ENCODE peak calls at places on chromosomes 5 and 9, in ten cellular contexts. O is sigmoid colon, B is HCT116, M is IMR-90, H is HepG2, F is H1, P is upper lobe of left lung, W is stomach, Z is prostate gland, C is tibial nerve. U is an unnamed sample.

GRCh38 chr9:124814178-124814535 is 37.2 kb downstream of the OLFML2A start:
- DNase-seq in B (no peak), C (no peak), O (no peak), H (no peak), M (no peak), F (no peak), W (no peak), Z (peak; percentile 69), P (no peak), U (no peak)

GRCh38 chr5:132823481-132824050 is 6.9 kb downstream of the SHROOM1 start:
- DNase-seq in H (no peak), O (no peak), F (no peak), C (no peak), M (no peak), P (no peak), W (no peak), B (no peak), Z (no peak), U (no peak)

GRCh38 chr9:137422668-137423000 is 328 bp downstream of the EXD3 start:
- DNase-seq in P (no peak), C (no peak), H (no peak), B (no peak), O (peak; percentile 69), W (no peak), M (no peak), Z (no peak), F (no peak), U (no peak)

GRCh38 chr5:4563400-4563799 is 576.7 kb upstream of the ADAMTS16 start:
- DNase-seq in B (no peak), P (no peak), O (no peak), C (no peak), F (peak; percentile 25), M (no peak), W (no peak), Z (no peak), H (no peak), U (no peak)

GRCh38 chr9:33813712-33814641 is 3.0 kb upstream of the UBE2R2 start:
- DNase-seq in F (no peak), H (peak; percentile 50), Z (no peak), W (no peak), M (peak; percentile 90), O (no peak), P (no peak), B (peak; percentile 73), C (no peak), U (no peak)

GRCh38 chr5:43889238-43889637 is 286.3 kb downstream of the NNT start:
- DNase-seq in Z (no peak), O (no peak), M (peak; percentile 3), B (no peak), C (no peak), F (no peak), H (no peak), P (no peak), W (no peak), U (no peak)

GRCh38 chr5:74684900-74685851 is at the start of gene HEXB:
- DNase-seq in B (peak; percentile 51), C (peak; percentile 83), Z (peak; percentile 89), M (peak; percentile 76), P (peak; percentile 95), H (peak; percentile 73), W (peak; percentile 94), O (peak; percentile 95), F (peak; percentile 51), U (peak; percentile 93)

GRCh38 chr9:89675403-89675771 is 70.6 kb downstream of the GADD45G start:
- DNase-seq in C (no peak), Z (peak; percentile 50), B (no peak), H (no peak), O (no peak), M (no peak), W (no peak), F (no peak), P (peak; percentile 37), U (no peak)

GRCh38 chr5:87136096-87136495 is 131.6 kb upstream of the RASA1 start:
- DNase-seq in O (no peak), Z (no peak), C (no peak), W (no peak), F (no peak), M (no peak), B (no peak), P (no peak), H (no peak), U (peak; percentile 68)

DNA sequence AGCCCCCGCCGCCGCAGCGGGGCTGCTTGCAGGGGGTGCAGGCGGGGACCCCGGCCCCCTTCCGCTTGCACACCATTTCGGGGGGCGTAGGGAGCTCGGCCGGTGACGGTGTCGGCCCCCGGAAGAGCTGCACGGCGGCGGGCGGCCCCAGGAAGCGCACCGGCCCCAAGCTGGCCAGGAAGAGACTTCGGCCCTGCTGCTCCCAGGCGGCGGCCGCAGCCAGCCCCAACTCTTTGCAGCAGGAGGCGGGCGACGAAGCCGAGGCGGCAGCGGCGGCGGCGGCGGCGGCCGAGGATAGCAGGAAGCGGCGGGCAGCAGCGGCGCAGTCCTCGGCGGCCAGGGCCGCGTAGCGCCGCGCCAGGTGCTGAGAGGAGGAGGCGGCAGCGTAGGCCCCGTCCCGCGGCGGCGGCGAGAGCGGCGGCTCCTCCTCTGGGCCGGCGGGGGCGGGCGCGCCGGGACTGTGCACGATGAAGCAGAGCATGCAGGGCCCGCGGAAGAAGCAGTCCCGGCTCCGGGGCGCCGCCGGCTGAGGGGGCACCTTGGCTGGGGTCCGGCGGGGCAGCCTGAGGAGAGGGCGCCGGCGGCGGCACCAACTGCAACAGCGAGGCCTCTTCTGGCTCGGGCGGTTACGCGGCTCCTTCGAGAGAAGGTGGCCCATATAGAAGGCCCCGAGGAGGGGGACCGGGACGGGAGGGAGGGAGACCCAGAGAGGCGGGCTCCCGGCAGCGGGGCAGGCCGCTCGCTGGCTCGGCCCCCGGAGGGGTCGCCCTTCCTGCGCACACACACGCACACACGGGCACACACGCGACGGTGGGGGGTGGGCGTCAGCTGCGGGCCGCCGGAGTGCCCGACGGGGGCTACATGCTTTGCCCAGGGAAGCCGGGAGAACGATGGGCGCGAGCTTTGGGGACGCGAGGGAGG is 604 bp downstream of the FBXL17 start:
- DNase-seq in B (peak; percentile 10), Z (peak; percentile 49), W (peak; percentile 84), H (peak; percentile 18), O (peak; percentile 83), M (peak; percentile 63), F (no peak), C (peak; percentile 57), P (peak; percentile 74), U (peak; percentile 84)
- TF ChIP-seq POLR2A in B (no peak), Z (no peak), W (no peak), H (no peak), O (no peak), M (peak; percentile 2), F (no peak), C (no peak), P (peak; percentile 56), U (peak; percentile 75)

DNA sequence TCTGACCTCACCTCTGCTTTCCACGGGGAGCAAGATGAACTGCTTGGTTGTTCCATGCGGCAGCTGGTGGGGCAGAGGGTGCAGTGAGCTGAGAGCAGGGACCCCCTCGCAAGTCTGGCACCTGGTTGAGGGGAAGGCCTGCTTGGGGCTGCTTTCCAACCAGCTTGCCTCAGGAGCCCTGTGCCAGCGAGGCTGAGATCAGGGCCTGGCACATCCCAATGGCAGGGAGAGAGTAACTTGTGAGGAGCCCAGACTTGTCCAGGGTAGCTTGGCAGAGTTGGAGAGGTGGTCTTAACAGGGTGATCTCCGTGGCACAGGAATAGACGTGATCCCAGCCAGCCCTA is 68.9 kb downstream of the IQGAP2 start:
- DNase-seq in F (no peak), M (no peak), P (no peak), W (no peak), H (no peak), O (no peak), C (no peak), Z (no peak), B (no peak), U (no peak)
- H3K4me3 ChIP-seq in F (no peak overlapping the region), M (no peak overlapping the region), P (no peak overlapping the region), W (no peak overlapping the region), H (no peak overlapping the region), O (no peak overlapping the region), C (no peak overlapping the region), Z (no peak overlapping the region), B (no peak overlapping the region), U (no peak overlapping the region)

DNA sequence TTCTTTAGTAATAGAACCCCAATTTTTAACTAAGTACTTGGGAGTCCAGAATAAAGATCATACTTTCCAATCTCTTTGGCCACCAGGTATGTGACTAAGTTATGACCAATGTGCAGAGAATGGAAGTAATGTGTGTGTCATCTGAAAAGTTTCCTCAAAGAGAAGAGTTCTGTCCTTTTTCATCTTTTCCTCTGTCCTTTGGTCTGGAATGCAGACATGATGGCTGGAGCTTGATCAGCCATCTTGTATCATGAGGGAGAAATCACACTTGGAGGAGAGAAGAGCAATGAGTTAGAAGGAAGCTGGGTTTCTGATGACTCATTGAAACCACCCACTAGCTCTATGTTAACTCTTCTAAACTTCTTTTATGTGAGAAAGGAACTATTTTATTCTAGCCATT is 5.5 kb upstream of the CPEB4 start:
- DNase-seq in C (no peak), B (peak; percentile 13), M (peak; percentile 11), F (no peak), Z (no peak), H (no peak), O (no peak), W (no peak), P (no peak), U (no peak)
- TF ChIP-seq POLR2A in C (no peak), B (no peak), M (no peak), F (no peak), Z (no peak), H (no peak), O (no peak), W (no peak), P (no peak), U (no peak)

GRCh38 chr5:173238312-173239232 is 3.6 kb upstream of the NKX2-5 start:
- DNase-seq in B (no peak), W (no peak), O (no peak), H (no peak), C (no peak), P (no peak), F (no peak), M (no peak), Z (no peak), U (no peak)

GRCh38 chr5:173236531-173237501 is 1.8 kb upstream of the NKX2-5 start:
- DNase-seq in M (no peak), Z (no peak), O (no peak), F (no peak), H (no peak), C (no peak), W (no peak), P (no peak), B (no peak), U (no peak)

GRCh38 chr5:173239233-173239593 is 4.2 kb upstream of the NKX2-5 start:
- DNase-seq in W (no peak), O (no peak), P (no peak), H (no peak), B (no peak), F (no peak), Z (no peak), C (no peak), M (no peak), U (no peak)

GRCh38 chr5:173235499-173236394 is 741 bp upstream of the NKX2-5 start:
- DNase-seq in M (no peak), Z (no peak), H (no peak), O (no peak), B (no peak), W (no peak), F (no peak), C (no peak), P (no peak), U (no peak)

DNA sequence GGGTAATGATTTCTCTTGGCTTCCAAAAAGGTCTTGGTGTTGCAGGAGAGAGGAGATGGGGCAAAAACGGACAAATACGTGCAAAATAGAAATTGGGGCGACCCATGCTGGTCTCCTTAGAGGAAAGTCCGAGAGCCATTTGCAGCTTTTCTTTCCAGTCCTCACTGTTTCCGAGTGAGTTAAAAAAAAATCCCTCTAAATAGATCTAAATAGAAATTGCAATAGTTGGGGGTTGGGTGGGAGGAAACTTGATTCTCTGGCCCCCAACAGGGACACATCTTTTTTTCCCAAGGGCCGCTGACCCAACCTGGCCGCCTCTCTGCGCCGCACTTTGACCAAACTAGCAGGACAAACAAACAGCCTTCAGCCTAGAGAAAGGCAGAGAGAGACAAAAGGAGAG is 2.8 kb upstream of the NKX2-5 start:
- DNase-seq in P (no peak), C (no peak), Z (no peak), H (no peak), W (no peak), O (no peak), M (no peak), F (no peak), B (no peak), U (no peak)
- H3K4me3 ChIP-seq in P (no peak overlapping the region), C (no peak overlapping the region), Z (no peak overlapping the region), H (peak overlapping the region; percentile 35), W (peak overlapping the region; percentile 33), O (no peak overlapping the region), M (no peak overlapping the region), F (peak overlapping the region; percentile 47), B (no peak overlapping the region), U (no peak overlapping the region)

U was measured in thyroid gland.